ENCODE peak calls at places on chromosomes 4 and X, in nine cellular contexts. One of them, this sample, is unnamed.

GRCh38 chr4:101198741-101199339 is 148.5 kb downstream of the PPP3CA start:
- DNase-seq in hepatocyte: no peak
- DNase-seq in MG63: no peak
- DNase-seq in breast epithelium: no peak
- DNase-seq in fibroblast of lung: no peak
- DNase-seq in thyroid gland: no peak
- DNase-seq in GM23338: peak; percentile 11
- DNase-seq in right atrium auricular region: no peak
- DNase-seq in WERI-Rb-1: peak; percentile 20
- DNase-seq in this sample: no peak

GRCh38 chrX:118211891-118212816 is 95.5 kb upstream of the KLHL13 start:
- DNase-seq in fibroblast of lung: no peak
- DNase-seq in thyroid gland: no peak
- DNase-seq in MG63: no peak
- DNase-seq in hepatocyte: no peak
- DNase-seq in GM23338: no peak
- DNase-seq in breast epithelium: no peak
- DNase-seq in WERI-Rb-1: no peak
- DNase-seq in right atrium auricular region: no peak
- DNase-seq in this sample: no peak

GRCh38 chr4:53943345-53944085 is 120.9 kb downstream of the CHIC2 start:
- DNase-seq in GM23338: no peak
- DNase-seq in WERI-Rb-1: no peak
- DNase-seq in MG63: peak; percentile 64
- DNase-seq in thyroid gland: no peak
- DNase-seq in hepatocyte: peak; percentile 38
- DNase-seq in fibroblast of lung: peak; percentile 91
- DNase-seq in breast epithelium: no peak
- DNase-seq in right atrium auricular region: no peak
- DNase-seq in this sample: no peak

GRCh38 chrX:46814966-46815365 is 21.9 kb upstream of the RP2 start:
- DNase-seq in breast epithelium: no peak
- DNase-seq in right atrium auricular region: no peak
- DNase-seq in hepatocyte: no peak
- DNase-seq in MG63: peak; percentile 19
- DNase-seq in GM23338: no peak
- DNase-seq in fibroblast of lung: no peak
- DNase-seq in thyroid gland: no peak
- DNase-seq in WERI-Rb-1: no peak
- DNase-seq in this sample: no peak

GRCh38 chr4:47002593-47002992 is 9.2 kb upstream of the GABRA4 start:
- DNase-seq in thyroid gland: no peak
- DNase-seq in MG63: no peak
- DNase-seq in fibroblast of lung: peak; percentile 29
- DNase-seq in right atrium auricular region: no peak
- DNase-seq in GM23338: peak; percentile 23
- DNase-seq in WERI-Rb-1: no peak
- DNase-seq in breast epithelium: no peak
- DNase-seq in hepatocyte: no peak
- DNase-seq in this sample: no peak

GRCh38 chrX:121283921-121284320 is 236.5 kb downstream of the GLUD2 start:
- DNase-seq in GM23338: no peak
- DNase-seq in fibroblast of lung: no peak
- DNase-seq in breast epithelium: no peak
- DNase-seq in MG63: no peak
- DNase-seq in hepatocyte: no peak
- DNase-seq in right atrium auricular region: no peak
- DNase-seq in WERI-Rb-1: no peak
- DNase-seq in thyroid gland: no peak
- DNase-seq in this sample: no peak

GRCh38 chr4:127410201-127410600 is 222.6 kb upstream of the INTU start:
- DNase-seq in breast epithelium: no peak
- DNase-seq in right atrium auricular region: peak; percentile 80
- DNase-seq in WERI-Rb-1: no peak
- DNase-seq in GM23338: no peak
- DNase-seq in thyroid gland: no peak
- DNase-seq in hepatocyte: no peak
- DNase-seq in MG63: no peak
- DNase-seq in fibroblast of lung: no peak
- DNase-seq in this sample: no peak

GRCh38 chrX:134171661-134172587 is 65.1 kb upstream of the CCDC160 start:
- DNase-seq in hepatocyte: peak; percentile 40
- DNase-seq in MG63: peak; percentile 18
- DNase-seq in GM23338: peak; percentile 66
- DNase-seq in fibroblast of lung: no peak
- DNase-seq in thyroid gland: peak; percentile 20
- DNase-seq in breast epithelium: no peak
- DNase-seq in WERI-Rb-1: no peak
- DNase-seq in right atrium auricular region: no peak
- DNase-seq in this sample: no peak

GRCh38 chr4:100450449-100450848 is 67.4 kb downstream of the EMCN start:
- DNase-seq in hepatocyte: no peak
- DNase-seq in right atrium auricular region: no peak
- DNase-seq in GM23338: no peak
- DNase-seq in breast epithelium: no peak
- DNase-seq in thyroid gland: no peak
- DNase-seq in WERI-Rb-1: no peak
- DNase-seq in MG63: no peak
- DNase-seq in fibroblast of lung: peak; percentile 41
- DNase-seq in this sample: no peak

GRCh38 chr4:37454263-37454800 is 209.8 kb downstream of the NWD2 start:
- DNase-seq in GM23338: no peak
- DNase-seq in MG63: no peak
- DNase-seq in hepatocyte: no peak
- DNase-seq in breast epithelium: no peak
- DNase-seq in thyroid gland: no peak
- DNase-seq in fibroblast of lung: no peak
- DNase-seq in right atrium auricular region: no peak
- DNase-seq in WERI-Rb-1: no peak
- DNase-seq in this sample: no peak

GRCh38 chrX:135520022-135520552 is 373 bp upstream of the INTS6L start:
- DNase-seq in fibroblast of lung: peak; percentile 82
- DNase-seq in GM23338: peak; percentile 39
- DNase-seq in breast epithelium: no peak
- DNase-seq in right atrium auricular region: no peak
- DNase-seq in thyroid gland: no peak
- DNase-seq in hepatocyte: peak; percentile 13
- DNase-seq in WERI-Rb-1: no peak
- DNase-seq in MG63: no peak
- DNase-seq in this sample: no peak

GRCh38 chrX:55260806-55261205 is 3.9 kb downstream of the PAGE3 start:
- DNase-seq in breast epithelium: no peak
- DNase-seq in fibroblast of lung: no peak
- DNase-seq in thyroid gland: no peak
- DNase-seq in MG63: no peak
- DNase-seq in hepatocyte: no peak
- DNase-seq in WERI-Rb-1: no peak
- DNase-seq in GM23338: no peak
- DNase-seq in right atrium auricular region: no peak
- DNase-seq in this sample: no peak

GRCh38 chr4:6332042-6332668 is 62.5 kb downstream of the WFS1 start:
- DNase-seq in fibroblast of lung: no peak
- DNase-seq in MG63: no peak
- DNase-seq in GM23338: peak; percentile 66
- DNase-seq in WERI-Rb-1: peak; percentile 71
- DNase-seq in right atrium auricular region: no peak
- DNase-seq in hepatocyte: no peak
- DNase-seq in breast epithelium: no peak
- DNase-seq in thyroid gland: peak; percentile 14
- DNase-seq in this sample: no peak

GRCh38 chr4:2923678-2924173 is 39.5 kb downstream of the NOP14 start:
- DNase-seq in breast epithelium: peak; percentile 50
- DNase-seq in right atrium auricular region: no peak
- DNase-seq in MG63: no peak
- DNase-seq in fibroblast of lung: no peak
- DNase-seq in GM23338: no peak
- DNase-seq in hepatocyte: no peak
- DNase-seq in thyroid gland: no peak
- DNase-seq in WERI-Rb-1: no peak
- DNase-seq in this sample: no peak

GRCh38 chrX:119235872-119236598 is at the start of gene PGRMC1:
- DNase-seq in breast epithelium: peak; percentile 79
- DNase-seq in right atrium auricular region: peak; percentile 83
- DNase-seq in fibroblast of lung: peak; percentile 71
- DNase-seq in MG63: peak; percentile 77
- DNase-seq in thyroid gland: peak; percentile 79
- DNase-seq in GM23338: peak; percentile 87
- DNase-seq in hepatocyte: peak; percentile 92
- DNase-seq in WERI-Rb-1: peak; percentile 71
- DNase-seq in this sample: peak; percentile 33

GRCh38 chrX:143581260-143581659 is 54.6 kb downstream of the SLITRK4 start:
- DNase-seq in right atrium auricular region: no peak
- DNase-seq in fibroblast of lung: no peak
- DNase-seq in WERI-Rb-1: no peak
- DNase-seq in breast epithelium: no peak
- DNase-seq in MG63: no peak
- DNase-seq in thyroid gland: no peak
- DNase-seq in GM23338: no peak
- DNase-seq in hepatocyte: no peak
- DNase-seq in this sample: no peak

GRCh38 chr4:175671491-175671934 is 140.6 kb downstream of the GPM6A start:
- DNase-seq in fibroblast of lung: peak; percentile 7
- DNase-seq in WERI-Rb-1: no peak
- DNase-seq in MG63: peak; percentile 71
- DNase-seq in thyroid gland: peak; percentile 4
- DNase-seq in right atrium auricular region: no peak
- DNase-seq in GM23338: peak; percentile 69
- DNase-seq in hepatocyte: peak; percentile 28
- DNase-seq in breast epithelium: no peak
- DNase-seq in this sample: no peak

GRCh38 chr4:7581477-7581876 is 146.7 kb upstream of the PSAPL1 start:
- DNase-seq in thyroid gland: peak; percentile 18
- DNase-seq in fibroblast of lung: peak; percentile 32
- DNase-seq in right atrium auricular region: no peak
- DNase-seq in breast epithelium: no peak
- DNase-seq in GM23338: peak; percentile 84
- DNase-seq in WERI-Rb-1: no peak
- DNase-seq in hepatocyte: peak; percentile 78
- DNase-seq in MG63: no peak
- DNase-seq in this sample: peak; percentile 48

GRCh38 chr4:185797018-185797417 is 15.0 kb downstream of the SORBS2 start:
- DNase-seq in MG63: no peak
- DNase-seq in hepatocyte: no peak
- DNase-seq in WERI-Rb-1: no peak
- DNase-seq in fibroblast of lung: no peak
- DNase-seq in breast epithelium: no peak
- DNase-seq in thyroid gland: no peak
- DNase-seq in GM23338: no peak
- DNase-seq in right atrium auricular region: no peak
- DNase-seq in this sample: no peak

DNA sequence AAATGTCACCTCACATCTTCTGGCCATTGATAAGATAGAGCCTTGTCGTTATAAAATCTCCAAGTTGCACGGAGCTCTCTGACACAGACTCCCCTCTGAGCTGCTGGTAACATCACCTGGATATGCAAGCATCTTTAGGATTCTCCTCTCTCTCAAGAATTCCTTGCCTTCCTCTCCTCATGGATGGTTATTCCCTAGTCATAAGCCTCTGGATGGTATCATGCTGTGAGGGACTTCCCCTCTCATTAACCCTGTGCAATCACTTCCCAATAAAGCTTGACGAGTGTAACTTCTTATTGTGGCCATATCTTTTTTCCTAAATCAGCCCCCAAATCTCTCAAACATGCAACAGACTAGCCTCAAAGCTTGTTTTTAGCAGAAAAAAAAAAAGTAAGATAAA is 1057.0 kb upstream of the SLIT2 start:
- DNase-seq in thyroid gland: no peak
- DNase-seq in MG63: no peak
- DNase-seq in fibroblast of lung: no peak
- DNase-seq in right atrium auricular region: no peak
- DNase-seq in breast epithelium: no peak
- DNase-seq in WERI-Rb-1: no peak
- DNase-seq in hepatocyte: no peak
- DNase-seq in GM23338: peak; percentile 84
- DNase-seq in this sample: peak; percentile 52
- H3K36me3 ChIP-seq in thyroid gland: no peaks in the 10 kb centered on the region
- H3K36me3 ChIP-seq in MG63: no peaks in the 10 kb centered on the region
- H3K36me3 ChIP-seq in fibroblast of lung: no peaks in the 10 kb centered on the region
- H3K36me3 ChIP-seq in right atrium auricular region: no peaks in the 10 kb centered on the region
- H3K36me3 ChIP-seq in breast epithelium: no peaks in the 10 kb centered on the region
- H3K36me3 ChIP-seq in WERI-Rb-1: no peaks in the 10 kb centered on the region
- H3K36me3 ChIP-seq in hepatocyte: no peaks in the 10 kb centered on the region
- H3K36me3 ChIP-seq in GM23338: no peaks in the 10 kb centered on the region
- H3K36me3 ChIP-seq in this sample: no peaks in the 10 kb centered on the region

DNA sequence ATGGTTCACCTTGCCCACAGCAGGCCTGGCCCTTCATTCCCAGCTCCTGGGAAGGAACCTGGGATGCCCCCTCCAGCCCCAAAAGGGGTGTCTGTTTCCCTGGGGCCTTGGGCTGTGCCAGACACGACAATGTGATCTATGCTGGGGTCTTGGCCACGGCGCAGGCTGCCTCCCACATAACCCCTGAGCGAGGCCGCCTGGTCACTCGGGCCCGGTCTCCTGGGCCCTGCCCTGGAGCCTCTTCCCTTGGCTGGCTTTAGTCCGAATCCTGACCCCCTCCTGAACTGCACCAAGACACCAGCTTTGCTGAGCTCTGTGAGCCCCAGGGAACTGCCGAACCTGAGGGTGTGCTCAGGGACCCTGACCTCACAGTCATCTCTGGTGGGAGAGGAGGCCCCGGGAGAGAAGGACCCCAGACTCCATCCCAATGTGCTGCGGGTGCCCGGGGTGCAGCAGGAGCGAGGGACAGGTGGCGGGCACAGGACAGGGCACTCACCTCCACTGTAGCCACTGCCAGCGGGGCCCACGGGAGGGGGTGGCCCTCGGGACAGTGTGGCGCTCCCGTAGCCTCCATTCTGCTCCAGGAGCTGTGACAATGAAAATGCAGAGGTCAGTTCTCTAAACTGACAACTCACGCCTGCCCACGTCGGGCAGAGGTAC is 42.0 kb downstream of the GAK start:
- DNase-seq in breast epithelium: no peak
- DNase-seq in right atrium auricular region: no peak
- DNase-seq in WERI-Rb-1: no peak
- DNase-seq in thyroid gland: no peak
- DNase-seq in fibroblast of lung: no peak
- DNase-seq in MG63: no peak
- DNase-seq in hepatocyte: no peak
- DNase-seq in GM23338: no peak
- DNase-seq in this sample: no peak
- H3K36me3 ChIP-seq in breast epithelium: no peaks in the 10 kb centered on the region
- H3K36me3 ChIP-seq in right atrium auricular region: peaks cover 49% of the 10 kb centered on the region
- H3K36me3 ChIP-seq in WERI-Rb-1: peaks cover 57% of the 10 kb centered on the region
- H3K36me3 ChIP-seq in thyroid gland: peaks cover 23% of the 10 kb centered on the region
- H3K36me3 ChIP-seq in fibroblast of lung: peaks cover 37% of the 10 kb centered on the region
- H3K36me3 ChIP-seq in MG63: no peaks in the 10 kb centered on the region
- H3K36me3 ChIP-seq in hepatocyte: no peaks in the 10 kb centered on the region
- H3K36me3 ChIP-seq in GM23338: no peaks in the 10 kb centered on the region
- H3K36me3 ChIP-seq in this sample: peaks cover 18% of the 10 kb centered on the region

GRCh38 chr4:26213317-26213716 is 107.5 kb upstream of the RBPJ start:
- DNase-seq in breast epithelium: no peak
- DNase-seq in GM23338: no peak
- DNase-seq in WERI-Rb-1: no peak
- DNase-seq in hepatocyte: no peak
- DNase-seq in fibroblast of lung: no peak
- DNase-seq in thyroid gland: no peak
- DNase-seq in right atrium auricular region: no peak
- DNase-seq in MG63: no peak
- DNase-seq in this sample: no peak
- H3K36me3 ChIP-seq in breast epithelium: no peaks in the 10 kb centered on the region
- H3K36me3 ChIP-seq in GM23338: no peaks in the 10 kb centered on the region
- H3K36me3 ChIP-seq in WERI-Rb-1: no peaks in the 10 kb centered on the region
- H3K36me3 ChIP-seq in hepatocyte: no peaks in the 10 kb centered on the region
- H3K36me3 ChIP-seq in fibroblast of lung: no peaks in the 10 kb centered on the region
- H3K36me3 ChIP-seq in thyroid gland: no peaks in the 10 kb centered on the region
- H3K36me3 ChIP-seq in right atrium auricular region: no peaks in the 10 kb centered on the region
- H3K36me3 ChIP-seq in MG63: no peaks in the 10 kb centered on the region
- H3K36me3 ChIP-seq in this sample: no peaks in the 10 kb centered on the region

GRCh38 chr4:80199004-80199579 is 1.8 kb downstream of the PRDM8 start:
- DNase-seq in GM23338: no peak
- DNase-seq in hepatocyte: no peak
- DNase-seq in breast epithelium: no peak
- DNase-seq in fibroblast of lung: no peak
- DNase-seq in thyroid gland: no peak
- DNase-seq in right atrium auricular region: no peak
- DNase-seq in WERI-Rb-1: no peak
- DNase-seq in MG63: no peak
- DNase-seq in this sample: no peak
- H3K36me3 ChIP-seq in GM23338: no peaks in the 10 kb centered on the region
- H3K36me3 ChIP-seq in hepatocyte: no peaks in the 10 kb centered on the region
- H3K36me3 ChIP-seq in breast epithelium: no peaks in the 10 kb centered on the region
- H3K36me3 ChIP-seq in fibroblast of lung: peaks cover 3% of the 10 kb centered on the region
- H3K36me3 ChIP-seq in thyroid gland: no peaks in the 10 kb centered on the region
- H3K36me3 ChIP-seq in right atrium auricular region: no peaks in the 10 kb centered on the region
- H3K36me3 ChIP-seq in WERI-Rb-1: peaks cover 44% of the 10 kb centered on the region
- H3K36me3 ChIP-seq in MG63: no peaks in the 10 kb centered on the region
- H3K36me3 ChIP-seq in this sample: no peaks in the 10 kb centered on the region

This sample was measured in iPS DF 6.9.